ENCODE peak calls at places on chromosomes 11 and 22, in five cellular contexts. H is foreskin fibroblast, C is activated B cell treated with CpG ODN at 0.5 μM for 24 hours, U is adrenal gland, B is PC-3. K is an unnamed sample.

GRCh38 chr11:26276798-26277424 is 55.0 kb upstream of the ANO3 start:
- DNase-seq in C (no peak), U (peak; percentile 43), B (peak; percentile 79), H (peak; percentile 87), K (peak; percentile 46)

GRCh38 chr11:131914299-131914902 is 544.0 kb downstream of the NTM start:
- DNase-seq in B (peak; percentile 20), C (no peak), H (peak; percentile 54), U (no peak), K (no peak)

GRCh38 chr11:112310414-112310813 is 49.8 kb upstream of the PLET1 start:
- DNase-seq in H (peak; percentile 65), U (no peak), B (peak; percentile 90), C (no peak), K (no peak)

GRCh38 chr11:118621071-118621815 is 13.8 kb downstream of the PHLDB1 start:
- DNase-seq in U (peak; percentile 89), H (peak; percentile 94), B (peak; percentile 90), C (no peak), K (peak; percentile 75)

GRCh38 chr11:67453816-67454732 is 1.1 kb upstream of the CABP4 start:
- DNase-seq in B (no peak), C (no peak), H (no peak), U (no peak), K (no peak)

GRCh38 chr11:105799263-105799662 is 189.4 kb downstream of the GRIA4 start:
- DNase-seq in H (peak; percentile 1), B (no peak), C (no peak), U (no peak), K (no peak)

GRCh38 chr11:46724088-46724487 is 5.1 kb downstream of the F2 start:
- DNase-seq in B (no peak), H (no peak), U (no peak), C (no peak), K (no peak)

GRCh38 chr22:28146401-28147304 is 227.6 kb upstream of the PITPNB start:
- DNase-seq in B (no peak), U (no peak), H (peak; percentile 37), C (no peak), K (no peak)

GRCh38 chr22:26650722-26651421 is 6.5 kb upstream of the MIAT start:
- DNase-seq in U (no peak), H (no peak), B (no peak), C (no peak), K (no peak)

GRCh38 chr11:119794756-119795155 is 65.8 kb upstream of the NECTIN1 start:
- DNase-seq in C (no peak), B (no peak), U (no peak), H (no peak), K (no peak)

GRCh38 chr22:47645450-47645914 is 883.0 kb downstream of the TBC1D22A start:
- DNase-seq in C (no peak), H (no peak), U (no peak), B (peak; percentile 13), K (no peak)

DNA sequence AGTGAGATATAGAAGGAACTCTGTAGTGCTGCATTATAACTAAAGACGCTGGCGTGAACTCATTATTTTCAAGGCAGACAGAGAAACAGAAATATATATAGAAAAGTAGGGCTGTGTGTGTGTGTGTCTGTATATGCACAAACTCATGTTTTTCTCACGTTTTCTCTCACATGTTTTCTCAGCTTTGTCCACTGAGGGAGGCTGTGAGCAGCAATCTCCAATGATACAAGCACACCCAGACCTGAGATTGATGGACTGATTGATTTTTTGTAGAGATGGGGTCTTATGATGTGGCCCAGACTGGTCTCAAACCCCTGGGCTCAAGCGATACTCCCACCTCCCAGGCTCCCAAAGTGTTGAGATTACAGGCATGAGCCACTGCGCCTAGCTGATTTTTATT is 122.5 kb downstream of the SERGEF start:
- DNase-seq in U (no peak), H (peak; percentile 41), C (no peak), B (peak; percentile 7), K (no peak)
- TF ChIP-seq CTCF in U (peak; percentile 8), H (peak; percentile 27), C (no peak), B (peak; percentile 35), K (peak; percentile 9)

GRCh38 chr11:104254347-104254746 is 90.4 kb upstream of the PDGFD start:
- DNase-seq in H (peak; percentile 34), C (no peak), U (peak; percentile 17), B (peak; percentile 77), K (peak; percentile 7)

GRCh38 chr11:104260456-104260855 is 96.5 kb upstream of the PDGFD start:
- DNase-seq in H (no peak), C (no peak), U (no peak), B (no peak), K (no peak)

GRCh38 chr11:104259121-104259610 is 95.2 kb upstream of the PDGFD start:
- DNase-seq in C (no peak), B (no peak), H (no peak), U (no peak), K (no peak)

GRCh38 chr11:104256525-104256924 is 92.6 kb upstream of the PDGFD start:
- DNase-seq in H (peak; percentile 29), U (no peak), B (peak; percentile 42), C (no peak), K (no peak)
- TF ChIP-seq CTCF in H (no peak), U (no peak), B (peak; percentile 64), C (no peak), K (no peak)

GRCh38 chr11:104151404-104152204 is 12.3 kb downstream of the PDGFD start:
- DNase-seq in U (no peak), B (peak; percentile 48), H (peak; percentile 37), C (no peak), K (no peak)
- TF ChIP-seq CTCF in U (peak; percentile 40), B (peak; percentile 73), H (peak; percentile 23), C (no peak), K (peak; percentile 3)

GRCh38 chr11:12497431-12497830 is 120.1 kb downstream of the PARVA start:
- DNase-seq in B (no peak), U (no peak), H (no peak), C (no peak), K (no peak)

GRCh38 chr11:12494699-12495098 is 117.3 kb downstream of the PARVA start:
- DNase-seq in B (no peak), U (no peak), H (peak; percentile 51), C (no peak), K (no peak)

GRCh38 chr11:12499071-12499470 is 121.7 kb downstream of the PARVA start:
- DNase-seq in B (no peak), U (no peak), C (no peak), H (no peak), K (no peak)

GRCh38 chr11:12502041-12502440 is 124.7 kb downstream of the PARVA start:
- DNase-seq in H (peak; percentile 70), U (no peak), B (no peak), C (no peak), K (no peak)

DNA sequence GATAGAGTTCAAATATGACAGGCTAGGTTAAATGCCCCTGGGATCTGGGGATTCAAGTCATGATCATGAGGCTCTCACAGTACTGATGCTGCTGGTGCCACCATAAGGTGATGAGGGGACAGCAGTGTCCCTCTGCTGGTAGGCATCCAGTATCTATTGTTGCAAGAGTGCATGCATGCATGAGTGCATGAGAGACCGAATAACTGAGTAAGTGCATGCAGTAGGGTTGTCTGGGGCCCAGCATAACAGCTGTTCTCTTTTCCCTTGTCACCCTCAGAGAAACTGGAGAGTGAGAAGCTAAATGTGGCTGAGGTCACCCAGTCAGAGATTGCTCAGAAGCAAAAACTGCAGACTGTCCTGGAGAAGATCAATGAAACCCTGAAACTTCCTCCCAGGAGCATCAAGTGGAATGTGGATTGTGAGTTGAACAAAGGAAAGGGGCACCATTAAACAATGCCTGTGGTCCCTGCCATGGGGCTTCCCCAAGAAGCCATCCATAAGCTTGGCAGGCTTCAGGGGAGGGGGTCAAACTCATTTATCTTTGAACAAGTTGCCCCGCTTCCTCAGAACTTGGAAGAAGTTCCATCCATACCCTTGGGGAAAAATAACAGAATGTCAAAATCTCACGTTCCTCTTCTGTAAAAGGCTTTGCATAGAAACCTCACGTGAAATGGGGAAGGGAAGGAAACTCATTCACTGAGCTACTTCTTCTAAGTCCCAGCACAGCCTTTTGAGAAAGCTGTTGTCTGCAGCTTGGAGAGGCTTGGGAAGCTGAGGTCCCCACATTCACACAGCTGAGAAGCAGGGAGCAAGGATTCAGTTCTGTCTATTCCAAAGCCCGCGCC is 119.0 kb downstream of the PARVA start:
- DNase-seq in H (no peak), B (no peak), U (no peak), C (no peak), K (no peak)
- TF ChIP-seq CTCF in H (peak; percentile 12), B (peak; percentile 44), U (no peak), C (no peak), K (peak; percentile 33)

DNA sequence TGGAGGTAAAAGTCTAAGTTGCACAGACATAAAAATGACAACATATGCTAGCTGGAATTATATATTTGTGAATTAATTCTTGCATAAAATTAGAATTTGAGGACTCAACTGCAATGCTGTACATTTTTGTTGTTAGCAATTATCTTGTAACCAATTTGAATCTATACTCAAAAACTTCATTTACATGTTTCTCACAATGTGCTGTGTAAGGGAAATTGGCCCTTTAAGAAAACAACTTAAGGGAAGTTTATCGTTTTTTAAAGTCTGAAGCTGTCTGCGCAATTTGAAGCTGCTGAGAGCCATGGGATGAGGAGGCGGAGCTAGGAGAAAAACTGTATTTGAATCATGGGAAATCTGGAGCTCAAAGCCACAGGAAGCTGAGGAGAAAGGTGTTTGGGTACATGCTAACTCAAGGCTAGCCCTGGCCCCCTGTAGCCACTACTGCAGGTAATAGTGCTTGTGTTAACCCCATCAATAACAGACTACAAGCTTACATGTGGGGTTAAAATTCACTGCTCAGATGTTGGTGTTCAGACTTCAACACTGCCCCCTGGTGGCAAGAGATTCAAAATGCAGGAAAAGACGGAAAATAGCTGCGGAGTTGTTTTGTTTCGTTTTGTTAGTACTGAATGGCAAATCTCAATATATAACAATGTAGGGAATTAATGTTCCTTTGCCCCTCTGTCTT is 126.1 kb downstream of the BRD1 start:
- DNase-seq in B (peak; percentile 5), C (no peak), U (peak; percentile 1), H (no peak), K (no peak)
- TF ChIP-seq CTCF in B (peak; percentile 67), C (no peak), U (peak; percentile 34), H (peak; percentile 28), K (peak; percentile 50)

DNA sequence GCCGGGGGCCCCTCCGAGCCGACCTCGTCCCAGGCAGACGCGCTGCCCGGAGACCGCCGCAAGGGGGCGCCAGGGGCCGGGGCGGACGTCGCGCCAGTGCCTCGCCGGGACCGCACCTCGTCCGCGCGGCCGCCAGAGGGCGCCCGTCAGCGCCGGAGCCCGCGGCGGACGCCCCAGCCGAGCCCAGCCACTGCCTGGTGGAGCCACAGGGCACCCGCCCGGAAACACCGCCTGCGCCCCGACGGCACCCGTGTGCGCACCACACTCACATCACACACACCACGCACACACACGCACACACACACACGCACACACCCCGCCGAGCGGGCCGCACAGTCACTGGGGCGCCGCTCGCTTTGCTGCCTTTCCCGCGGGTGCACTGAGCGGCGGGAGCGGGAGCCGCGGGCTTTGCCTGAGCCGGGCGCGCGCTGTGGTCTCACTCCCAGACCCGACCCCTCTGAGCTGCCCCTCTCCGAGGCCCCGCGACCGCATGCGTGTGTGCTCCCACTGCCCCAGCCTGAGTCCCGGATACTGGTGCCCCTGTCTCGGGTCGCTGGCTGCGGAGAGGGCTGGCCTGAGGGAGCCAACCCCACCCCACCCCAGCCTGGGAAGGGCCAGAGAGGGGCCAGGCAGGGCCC is 449.3 kb downstream of the OPCML start:
- DNase-seq in H (peak; percentile 61), U (peak; percentile 66), B (no peak), C (no peak), K (no peak)
- TF ChIP-seq CTCF in H (peak; percentile 30), U (peak; percentile 93), B (peak; percentile 12), C (no peak), K (peak; percentile 29)

GRCh38 chr11:1111545-1112212 is 37.0 kb downstream of the MUC2 start:
- DNase-seq in H (no peak), C (no peak), B (no peak), U (no peak), K (no peak)
- TF ChIP-seq CTCF in H (no peak), C (no peak), B (no peak), U (no peak), K (no peak)